ENCODE peak calls at places on chromosomes 6 and 20, in five cellular contexts. Z, F, C, Q and O are unnamed samples.

GRCh38 chr6:106359989-106360409 is 518 bp upstream of the CRYBG1 start:
- DNase-seq in Z (no peak), F (no peak), C (no peak), Q (no peak), O (no peak)

GRCh38 chr6:114049367-114049966 is 78.5 kb upstream of the HDAC2 start:
- DNase-seq in Z (peak; percentile 23), F (no peak), C (no peak), Q (no peak), O (no peak)

GRCh38 chr20:17449039-17449438 is 82.1 kb downstream of the BFSP1 start:
- DNase-seq in Z (no peak), F (no peak), C (no peak), Q (no peak), O (no peak)

GRCh38 chr6:39566381-39566934 is 158.8 kb downstream of the KIF6 start:
- DNase-seq in Z (no peak), F (no peak), C (no peak), Q (no peak), O (no peak)

GRCh38 chr6:1004885-1005635 is 306.8 kb upstream of the FOXQ1 start:
- DNase-seq in Z (no peak), F (no peak), C (no peak), Q (no peak), O (no peak)

GRCh38 chr20:37816726-37817125 is 86.2 kb upstream of the VSTM2L start:
- DNase-seq in Z (peak; percentile 28), F (no peak), C (no peak), Q (no peak), O (no peak)

GRCh38 chr6:30258204-30258603 is 45.0 kb upstream of the TRIM26 start:
- DNase-seq in Z (no peak), F (no peak), C (no peak), Q (no peak), O (no peak)

GRCh38 chr6:105209950-105210706 is 30.3 kb upstream of the POPDC3 start:
- DNase-seq in Z (peak; percentile 85), F (no peak), C (no peak), Q (no peak), O (no peak)

GRCh38 chr6:6610031-6610591 is 21.6 kb downstream of the LY86 start:
- DNase-seq in Z (no peak), F (no peak), C (no peak), Q (no peak), O (no peak)

GRCh38 chr20:24697411-24697810 is 228.0 kb downstream of the SYNDIG1 start:
- DNase-seq in Z (no peak), F (no peak), C (no peak), Q (no peak), O (no peak)
- H3K27me3 ChIP-seq in Z (peaks cover 49% of the 10 kb centered on the region), F (no peaks in the 10 kb centered on the region), C (peaks cover 4% of the 10 kb centered on the region), Q (no peaks in the 10 kb centered on the region), O (no peaks in the 10 kb centered on the region)

DNA sequence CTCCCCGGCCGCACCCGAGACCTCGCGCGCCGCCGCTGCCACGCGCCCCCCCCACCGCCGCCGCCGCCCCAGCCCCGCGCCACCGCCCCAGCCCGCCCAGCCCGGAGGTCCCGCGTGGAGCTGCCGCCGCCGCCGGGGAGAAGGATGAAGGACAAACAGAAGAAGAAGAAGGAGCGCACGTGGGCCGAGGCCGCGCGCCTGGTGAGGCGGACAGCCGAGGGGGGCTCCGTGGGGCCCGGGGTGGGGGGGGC is 426 bp downstream of the ASXL1 start:
- DNase-seq in Z (no peak), F (no peak), C (no peak), Q (no peak), O (no peak)
- H3K4me1 ChIP-seq in Z (peaks cover 5% of the 10 kb centered on the region), F (peaks cover under 1% of the 10 kb centered on the region), C (peaks cover 51% of the 10 kb centered on the region), Q (peaks cover 4% of the 10 kb centered on the region), O (peaks cover 43% of the 10 kb centered on the region)

GRCh38 chr6:110799655-110800054 is 15.6 kb downstream of the CDK19 start:
- DNase-seq in Z (no peak), F (no peak), C (no peak), Q (no peak), O (no peak)

GRCh38 chr6:110800839-110801196 is 14.5 kb downstream of the CDK19 start:
- DNase-seq in Z (no peak), F (no peak), C (no peak), Q (no peak), O (no peak)

GRCh38 chr6:110800181-110800838 is 15.0 kb downstream of the CDK19 start:
- DNase-seq in Z (no peak), F (no peak), C (no peak), Q (no peak), O (no peak)

GRCh38 chr6:110799181-110799580 is 16.1 kb downstream of the CDK19 start:
- DNase-seq in Z (no peak), F (no peak), C (no peak), Q (no peak), O (no peak)
- H3K27me3 ChIP-seq in Z (no peaks in the 10 kb centered on the region), F (no peaks in the 10 kb centered on the region), C (no peaks in the 10 kb centered on the region), Q (no peaks in the 10 kb centered on the region), O (no peaks in the 10 kb centered on the region)

DNA sequence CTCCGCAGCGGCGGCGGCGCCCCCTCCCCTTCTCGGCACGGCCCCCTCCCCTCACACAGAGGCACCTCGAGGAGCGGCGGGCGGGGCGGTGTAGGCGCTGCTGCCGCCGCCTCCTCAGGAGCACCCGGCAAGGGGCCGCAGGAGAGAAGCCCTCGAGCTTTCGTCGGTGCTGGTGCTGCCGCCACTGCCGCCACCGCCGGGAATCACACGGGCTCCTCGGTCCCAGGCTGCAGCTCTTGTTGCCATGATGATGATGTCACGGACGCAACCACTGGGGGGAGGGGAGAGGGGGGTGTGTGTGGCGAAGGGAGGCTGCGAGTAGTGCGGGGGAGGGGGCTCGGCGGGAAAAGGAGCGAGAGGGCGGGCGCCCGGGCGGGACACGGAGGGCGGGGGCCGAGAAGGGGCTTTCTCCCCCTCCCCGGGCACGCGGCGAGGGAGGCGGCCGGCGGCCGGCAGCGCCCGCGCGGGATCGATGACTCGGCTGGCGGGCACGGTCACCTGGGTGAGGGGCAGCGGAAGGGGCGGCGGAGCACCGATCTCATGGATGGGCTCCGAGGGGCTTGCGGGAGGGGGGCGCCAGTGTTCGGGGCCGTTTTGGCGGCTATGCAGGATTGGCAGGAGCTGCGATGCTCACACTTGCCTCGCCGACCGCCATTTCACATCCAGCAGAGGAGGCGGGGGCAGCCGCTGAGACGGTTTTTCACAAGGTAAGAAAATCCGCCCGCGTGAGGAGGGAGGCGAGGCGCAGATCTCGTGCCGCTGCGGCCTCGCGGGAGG is at the start of gene REV3L:
- DNase-seq in Z (peak; percentile 84), F (peak; percentile 94), C (peak; percentile 96), Q (peak; percentile 94), O (peak; percentile 93)
- H3K4me1 ChIP-seq in Z (peaks cover 5% of the 10 kb centered on the region), F (no peaks in the 10 kb centered on the region), C (peaks cover 31% of the 10 kb centered on the region), Q (peaks cover 10% of the 10 kb centered on the region), O (peaks cover 51% of the 10 kb centered on the region)

DNA sequence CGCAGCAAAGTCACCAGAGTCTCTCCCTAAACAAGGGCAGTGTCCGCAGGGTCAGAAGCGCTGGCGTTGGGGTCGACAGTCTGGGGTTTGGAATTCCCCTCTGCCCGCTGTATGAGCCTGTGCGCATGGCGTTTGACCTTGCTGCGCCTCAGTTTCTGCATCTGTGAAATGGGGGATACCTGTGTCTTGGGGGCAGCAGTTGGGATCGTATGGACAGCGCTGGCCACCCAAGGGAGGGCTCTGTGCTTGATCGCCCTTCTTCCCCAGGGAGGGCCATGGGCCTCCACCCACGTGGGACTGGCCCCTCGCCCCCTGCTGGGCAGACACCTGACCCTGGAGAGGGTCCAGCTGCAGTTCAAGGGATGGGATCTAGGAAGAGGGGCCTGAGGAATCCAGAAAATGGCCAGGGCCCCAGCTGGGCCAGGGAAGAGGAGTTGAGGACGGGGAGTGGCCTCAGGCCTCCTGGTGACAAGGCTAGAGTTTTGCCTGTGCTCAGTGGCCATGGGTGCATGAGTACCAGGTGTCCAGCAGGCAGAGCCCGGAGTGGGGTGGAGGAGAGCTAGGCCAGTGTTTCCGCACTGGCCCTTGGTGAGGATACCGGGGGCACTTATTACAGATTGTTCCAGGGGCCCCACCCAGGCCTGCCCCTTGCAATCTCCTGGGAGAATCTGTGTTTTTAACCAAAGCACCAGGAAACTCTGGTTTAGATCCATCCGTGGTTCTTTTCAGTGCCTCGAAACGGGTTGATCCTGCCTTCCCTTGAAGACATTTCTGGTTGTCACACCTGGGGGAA is 26.3 kb upstream of the PHACTR3 start:
- DNase-seq in Z (no peak), F (no peak), C (peak; percentile 51), Q (no peak), O (no peak)
- H3K27me3 ChIP-seq in Z (peaks cover 10% of the 10 kb centered on the region), F (no peaks in the 10 kb centered on the region), C (peaks cover 82% of the 10 kb centered on the region), Q (no peaks in the 10 kb centered on the region), O (no peaks in the 10 kb centered on the region)

GRCh38 chr6:16761469-16762264 is 407 bp upstream of the ATXN1 start:
- DNase-seq in Z (peak; percentile 91), F (peak; percentile 95), C (peak; percentile 95), Q (peak; percentile 92), O (peak; percentile 93)

GRCh38 chr6:16760536-16761468 is at the start of gene ATXN1:
- DNase-seq in Z (peak; percentile 65), F (peak; percentile 87), C (peak; percentile 78), Q (peak; percentile 81), O (peak; percentile 78)

GRCh38 chr6:16762265-16762546 is 946 bp upstream of the ATXN1 start:
- DNase-seq in Z (no peak), F (no peak), C (no peak), Q (no peak), O (no peak)

GRCh38 chr6:16764188-16764950 is 3.1 kb upstream of the ATXN1 start:
- DNase-seq in Z (peak; percentile 76), F (no peak), C (no peak), Q (no peak), O (no peak)

DNA sequence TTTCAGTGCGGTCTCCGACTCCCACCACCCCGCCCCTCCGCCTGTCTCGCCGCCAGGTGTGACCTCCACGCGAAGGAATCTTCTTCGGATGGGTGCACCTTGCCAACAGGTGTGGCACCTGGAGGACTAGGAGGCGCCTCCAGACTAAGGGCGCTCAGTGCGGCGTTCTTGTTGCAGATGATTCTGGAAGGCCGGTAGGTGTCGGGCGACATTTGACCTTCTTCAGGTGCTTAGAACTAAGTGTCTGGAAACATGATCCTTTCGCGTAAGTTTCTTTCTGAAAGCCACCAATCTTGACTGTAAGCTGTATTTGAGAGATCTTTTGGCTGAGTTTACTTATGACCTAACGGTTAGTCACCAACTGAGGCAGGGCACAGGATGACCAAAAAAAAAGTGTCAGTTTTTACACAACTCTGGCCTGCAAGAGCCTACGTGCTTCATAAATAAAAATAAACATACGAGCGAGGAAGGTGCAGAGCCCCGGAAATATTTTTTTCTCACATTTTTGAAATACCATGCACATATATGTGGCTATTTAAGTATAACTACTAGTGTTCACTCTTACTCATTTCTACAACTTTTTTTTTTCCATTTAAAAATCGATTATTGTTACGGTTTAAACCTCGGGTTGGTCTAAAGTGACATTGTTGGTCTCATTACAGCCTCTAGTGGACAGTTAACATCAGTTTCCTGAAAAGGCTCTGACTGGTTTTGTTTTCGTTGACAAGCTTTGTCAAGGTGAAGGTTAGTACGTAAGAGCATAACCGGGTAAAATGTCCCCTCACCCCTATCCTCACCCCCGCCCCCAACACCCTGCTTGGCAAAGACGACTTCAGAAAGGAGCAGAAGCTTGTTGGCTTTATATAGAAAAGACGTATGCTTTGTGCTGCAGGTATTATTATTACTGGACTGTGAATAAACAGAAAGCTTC is 1.6 kb upstream of the ATXN1 start:
- DNase-seq in Z (peak; percentile 97), F (peak; percentile 75), C (peak; percentile 80), Q (peak; percentile 61), O (peak; percentile 26)
- H3K4me1 ChIP-seq in Z (peaks cover 13% of the 10 kb centered on the region), F (no peaks in the 10 kb centered on the region), C (peaks cover 30% of the 10 kb centered on the region), Q (no peaks in the 10 kb centered on the region), O (peaks cover 39% of the 10 kb centered on the region)

GRCh38 chr20:47765715-47766594 is 19.3 kb downstream of the SULF2 start:
- DNase-seq in Z (no peak), F (no peak), C (no peak), Q (no peak), O (no peak)
- H3K27me3 ChIP-seq in Z (peaks cover 6% of the 10 kb centered on the region), F (no peaks in the 10 kb centered on the region), C (no peaks in the 10 kb centered on the region), Q (no peaks in the 10 kb centered on the region), O (peaks cover 12% of the 10 kb centered on the region)

GRCh38 chr6:15553736-15554294 is 109.0 kb downstream of the DTNBP1 start:
- DNase-seq in Z (no peak), F (no peak), C (no peak), Q (no peak), O (no peak)
- H3K4me1 ChIP-seq in Z (no peaks in the 10 kb centered on the region), F (peaks cover 8% of the 10 kb centered on the region), C (peaks cover 7% of the 10 kb centered on the region), Q (no peaks in the 10 kb centered on the region), O (peaks cover 15% of the 10 kb centered on the region)